ENCODE peak calls at places on chromosomes 2 and 18, in five cellular contexts. N is astrocyte of the cerebellum, U is astrocyte of the spinal cord, T is brain microvascular endothelial cell, J is Peyer's patch. O is an unnamed sample.

GRCh38 chr2:184371641-184372040 is 226.7 kb upstream of the ZNF804A start:
- DNase-seq in J (no peak), U (no peak), N (no peak), T (no peak), O (no peak)

GRCh38 chr2:120978359-120979050 is 242.8 kb downstream of the GLI2 start:
- DNase-seq in J (peak), U (no peak), N (no peak), T (peak), O (no peak)

GRCh38 chr2:53593891-53594585 is 173.6 kb upstream of the CHAC2 start:
- DNase-seq in U (peak), T (peak), J (no peak), N (peak), O (no peak)

GRCh38 chr18:7567487-7568425 is 640 bp downstream of the PTPRM start:
- DNase-seq in U (peak), N (no peak), J (peak), T (peak), O (no peak)

GRCh38 chr2:219571311-219572236 is at the start of gene OBSL1:
- DNase-seq in U (peak), T (peak), N (peak), J (peak), O (no peak)

GRCh38 chr18:63604791-63605567 is 17.8 kb downstream of the SERPINB13 start:
- DNase-seq in J (no peak), T (no peak), N (no peak), U (peak), O (peak)

GRCh38 chr2:75764611-75765010 is 53.9 kb upstream of the GCFC2 start:
- DNase-seq in U (no peak), N (no peak), T (no peak), J (no peak), O (no peak)

GRCh38 chr2:152336103-152336853 is 1.3 kb downstream of the FMNL2 start:
- DNase-seq in U (peak), J (peak), N (no peak), T (peak), O (no peak)

GRCh38 chr18:58668897-58669296 is 2.4 kb upstream of the MALT1 start:
- DNase-seq in N (no peak), T (peak), J (no peak), U (peak), O (no peak)

GRCh38 chr18:70931942-70932814 is 643.3 kb downstream of the SOCS6 start:
- DNase-seq in U (peak), J (no peak), N (peak), T (peak), O (peak)

GRCh38 chr2:55761526-55761925 is 67.9 kb upstream of the PNPT1 start:
- DNase-seq in J (no peak), N (no peak), T (no peak), U (peak), O (no peak)

GRCh38 chr18:54742654-54743053 is 85.6 kb upstream of the RAB27B start:
- DNase-seq in T (peak), U (peak), J (no peak), N (peak), O (no peak)

GRCh38 chr2:74104839-74105238 is 42.9 kb downstream of the BOLA3 start:
- DNase-seq in U (peak), J (no peak), T (no peak), N (no peak), O (no peak)

GRCh38 chr2:147688252-147688651 is 156.6 kb upstream of the ACVR2A start:
- DNase-seq in U (no peak), J (no peak), T (no peak), N (no peak), O (peak)

GRCh38 chr2:60560734-60561649 is 7.5 kb upstream of the BCL11A start:
- DNase-seq in U (no peak), J (no peak), T (no peak), N (no peak), O (no peak)

GRCh38 chr2:22382439-22383169 is 1002.4 kb upstream of the KLHL29 start:
- DNase-seq in T (no peak), J (no peak), U (no peak), N (no peak), O (no peak)

GRCh38 chr2:194927489-194927888 is 729.5 kb upstream of the SLC39A10 start:
- DNase-seq in U (no peak), J (no peak), T (no peak), N (no peak), O (no peak)

GRCh38 chr18:40868110-40868858 is 1086.8 kb upstream of the PIK3C3 start:
- DNase-seq in T (peak), N (no peak), U (peak), J (no peak), O (no peak)

GRCh38 chr2:207330912-207331311 is 165.2 kb upstream of the KLF7 start:
- DNase-seq in N (peak), U (peak), T (peak), J (no peak), O (peak)

GRCh38 chr2:120829633-120830025 is 94.0 kb downstream of the GLI2 start:
- DNase-seq in T (no peak), N (no peak), U (no peak), J (peak), O (no peak)

GRCh38 chr18:48774941-48775340 is 175.8 kb downstream of the SMAD7 start:
- DNase-seq in T (no peak), N (no peak), J (no peak), U (no peak), O (no peak)

GRCh38 chr2:70902067-70902442 is 33.6 kb upstream of the ATP6V1B1 start:
- DNase-seq in T (no peak), J (no peak), U (no peak), N (no peak), O (no peak)

GRCh38 chr2:118923371-118923770 is 18.6 kb upstream of the MARCO start:
- DNase-seq in J (no peak), U (no peak), N (no peak), T (no peak), O (no peak)

GRCh38 chr2:37623971-37624897 is 47.2 kb downstream of the CDC42EP3 start:
- DNase-seq in N (no peak), U (peak), T (peak), J (no peak), O (no peak)

GRCh38 chr2:67397143-67397986 is at the start of gene ETAA1:
- DNase-seq in J (peak), T (peak), U (peak), N (peak), O (peak)

GRCh38 chr2:233085037-233085838 is 25.1 kb downstream of the INPP5D start:
- DNase-seq in T (no peak), J (peak), N (no peak), U (no peak), O (no peak)

GRCh38 chr18:25351773-25352628 is at the start of gene ZNF521:
- DNase-seq in J (peak), T (peak), N (peak), U (peak), O (peak)
- TF ChIP-seq CTCF in J (peak), T (peak), N (peak), U (peak), O (peak)

DNA sequence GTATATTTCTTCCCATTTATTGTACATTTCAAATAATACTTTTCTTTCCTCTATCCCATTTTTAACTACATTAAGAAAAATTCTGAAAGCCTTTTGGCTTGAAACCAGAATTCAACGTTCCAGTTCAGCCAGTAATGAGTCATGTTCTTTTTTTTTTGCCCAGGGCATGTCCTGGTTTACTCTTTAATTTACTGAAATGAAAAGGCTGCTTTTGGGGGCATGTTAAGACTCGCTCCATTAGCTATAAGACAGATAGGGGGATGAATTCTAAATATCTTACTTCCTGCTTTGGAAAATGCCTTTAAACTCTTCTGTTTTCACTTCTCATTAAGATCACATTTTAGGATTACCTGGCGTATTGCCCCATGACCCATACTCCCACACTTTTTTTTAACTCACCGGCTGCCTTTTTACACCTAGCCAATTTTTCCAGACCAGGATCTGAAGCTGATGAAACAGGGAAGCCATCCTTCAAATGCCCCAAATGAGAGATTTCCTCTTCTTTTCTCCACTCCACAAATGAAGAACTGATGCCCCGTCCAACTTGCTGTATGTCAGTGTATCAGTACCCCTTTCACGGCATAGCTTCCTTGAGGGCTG is 585 bp downstream of the ABCA12 start:
- DNase-seq in T (peak), N (peak), J (no peak), U (peak), O (peak)
- H3K4me3 ChIP-seq in T (no peak), N (no peak), J (no peak), U (no peak), O (peak)

GRCh38 chr2:149577269-149577668 is 10.3 kb downstream of the MMADHC start:
- DNase-seq in J (no peak), T (no peak), U (no peak), N (no peak), O (no peak)

GRCh38 chr2:149585317-149585885 is 2.2 kb downstream of the MMADHC start:
- DNase-seq in J (no peak), T (no peak), U (no peak), N (no peak), O (no peak)

GRCh38 chr2:149575277-149575676 is 12.3 kb downstream of the MMADHC start:
- DNase-seq in T (no peak), J (no peak), U (no peak), N (no peak), O (no peak)

GRCh38 chr2:149575742-149576141 is 11.8 kb downstream of the MMADHC start:
- DNase-seq in U (no peak), N (no peak), T (no peak), J (no peak), O (no peak)

DNA sequence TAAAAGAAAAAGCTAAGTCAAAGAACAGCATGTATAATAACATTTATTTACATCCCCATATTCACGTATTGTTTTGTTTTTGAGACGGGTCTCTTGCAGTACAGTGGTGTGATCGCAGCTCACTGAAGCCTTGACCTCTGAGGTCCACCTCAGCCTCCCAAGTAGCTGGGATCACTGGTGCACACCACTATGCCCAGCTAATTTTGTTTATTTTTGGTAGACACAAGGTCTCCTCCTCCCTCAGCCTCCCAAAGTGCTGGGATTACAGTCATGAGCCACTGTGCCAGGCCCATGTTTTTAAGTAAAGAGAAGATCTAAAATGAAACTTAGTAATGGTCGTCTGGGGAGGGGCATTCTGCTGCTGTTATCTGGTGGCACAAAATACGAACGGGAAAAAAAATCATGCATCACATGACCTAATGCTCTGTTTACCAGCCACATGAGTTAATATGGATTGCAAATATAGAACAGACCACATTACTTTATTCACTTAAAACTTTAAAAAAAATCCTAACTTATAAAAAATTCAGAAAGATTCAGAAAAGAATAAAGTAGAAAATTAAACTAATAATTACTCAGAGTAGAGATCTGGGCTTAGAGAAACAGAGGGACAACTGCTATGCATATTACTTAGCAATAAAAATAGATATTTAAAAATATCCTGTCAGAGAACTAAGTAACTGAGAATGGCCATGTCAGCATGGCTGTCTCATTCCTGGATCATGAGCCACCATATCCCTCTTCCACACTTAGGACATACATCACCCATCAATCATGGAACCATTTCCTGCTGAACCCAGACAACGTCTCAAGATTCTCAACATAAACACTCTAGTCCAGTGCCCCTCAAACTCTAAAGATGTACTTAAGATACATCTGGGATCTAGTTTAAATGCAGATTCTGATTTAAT is 7.3 kb downstream of the MMADHC start:
- DNase-seq in J (no peak), N (no peak), T (peak), U (no peak), O (no peak)
- TF ChIP-seq CTCF in J (no peak), N (no peak), T (no peak), U (no peak), O (no peak)

GRCh38 chr2:241956521-241957110 is 87.1 kb downstream of the RTP5 start:
- DNase-seq in U (no peak), J (peak), N (no peak), T (no peak), O (no peak)
- H3K4me3 ChIP-seq in U (no peak), J (no peak), N (no peak), T (no peak), O (no peak)

O was measured in epithelial cell of proximal tubule.